ENCODE peak calls at places on chromosome 17, in four cellular contexts. F is CD8-positive, alpha-beta memory T cell; M is stimulated activated CD8-positive, alpha-beta memory T cell treated with anti-CD3 and anti-CD28 coated beads, Interleukin-15, amount 100 ng/mL, for 24 hours; C is EL. B is an unnamed sample.
A peak's percentile ranks its signal among the peaks of the same experiment; 100 is the strongest.

GRCh38 chr17:17509601-17510425 is 13.6 kb upstream of the RASD1 start:
- DNase-seq in F (no peak), M (no peak), C (no peak), B (no peak)

GRCh38 chr17:2184993-2185931 is 118.3 kb downstream of the SMG6 start:
- DNase-seq in F (no peak), M (no peak), C (no peak), B (no peak)

GRCh38 chr17:40425741-40426140 is 8.0 kb upstream of the TOP2A start:
- DNase-seq in F (no peak), M (no peak), C (no peak), B (no peak)

GRCh38 chr17:21453144-21453982 is 77.2 kb downstream of the KCNJ12 start:
- DNase-seq in F (no peak), M (no peak), C (no peak), B (peak; percentile 42)

GRCh38 chr17:66555605-66556004 is 253.2 kb downstream of the PRKCA start:
- DNase-seq in F (no peak), M (no peak), C (no peak), B (no peak)

GRCh38 chr17:66466933-66467367 is 164.5 kb downstream of the PRKCA start:
- DNase-seq in F (no peak), M (no peak), C (peak; percentile 100), B (peak; percentile 64)

GRCh38 chr17:73401911-73402310 is 90.1 kb upstream of the CDC42EP4 start:
- DNase-seq in F (no peak), M (no peak), C (no peak), B (no peak)

GRCh38 chr17:14330492-14330920 is 29.6 kb downstream of the HS3ST3B1 start:
- DNase-seq in F (no peak), M (no peak), C (no peak), B (no peak)

GRCh38 chr17:74730491-74731346 is 6.3 kb upstream of the RAB37 start:
- DNase-seq in F (peak; percentile 61), M (no peak), C (no peak), B (no peak)

GRCh38 chr17:29584452-29585079 is 4.9 kb downstream of the GIT1 start:
- DNase-seq in F (no peak), M (no peak), C (no peak), B (no peak)

GRCh38 chr17:58084317-58084981 is 1.2 kb downstream of the DYNLL2 start:
- DNase-seq in F (peak; percentile 41), M (no peak), C (peak; percentile 25), B (no peak)

GRCh38 chr17:34527908-34528470 is 51.4 kb upstream of the TMEM132E start:
- DNase-seq in F (no peak), M (no peak), C (no peak), B (no peak)

GRCh38 chr17:81553616-81554181 is 1.5 kb upstream of the FAAP100 start:
- DNase-seq in F (peak; percentile 27), M (no peak), C (peak; percentile 98), B (no peak)

GRCh38 chr17:32907583-32907982 is 20.4 kb upstream of the TMEM98 start:
- DNase-seq in F (no peak), M (no peak), C (no peak), B (no peak)

GRCh38 chr17:28193241-28193640 is 125.8 kb upstream of the TMEM97 start:
- DNase-seq in F (no peak), M (no peak), C (no peak), B (no peak)

GRCh38 chr17:80765241-80766022 is 220.8 kb downstream of the RPTOR start:
- DNase-seq in F (no peak), M (no peak), C (no peak), B (no peak)

B was measured in right atrium auricular region.